ENCODE peak calls at places on chromosome 13, in nine cellular contexts. V is breast epithelium, F is A549, T is MM.1S, L is heart right ventricle, D is left ventricle myocardium inferior, J is PC-3, S is mesendoderm, Y is psoas muscle. E is an unnamed sample. For H3K4me1, the result is how much of the 10 kb centered on the place peaks cover.

GRCh38 chr13:113616991-113617749 is 32.6 kb downstream of the TFDP1 start:
- DNase-seq in V (no peak), F (no peak), T (no peak), L (no peak), D (no peak), J (no peak), S (peak), Y (no peak), E (no peak)

GRCh38 chr13:98838776-98839175 is 86.3 kb upstream of the SLC15A1 start:
- DNase-seq in V (no peak), F (no peak), T (no peak), L (no peak), D (no peak), J (no peak), S (no peak), Y (no peak), E (no peak)

GRCh38 chr13:71460179-71460578 is 406.8 kb downstream of the DACH1 start:
- DNase-seq in V (no peak), F (no peak), T (no peak), L (no peak), D (no peak), J (no peak), S (no peak), Y (no peak), E (no peak)

GRCh38 chr13:67118277-67118676 is 111.9 kb downstream of the PCDH9 start:
- DNase-seq in V (no peak), F (no peak), T (no peak), L (no peak), D (no peak), J (no peak), S (no peak), Y (no peak), E (no peak)

GRCh38 chr13:33606692-33607091 is 211.3 kb upstream of the RFC3 start:
- DNase-seq in V (no peak), F (no peak), T (no peak), L (no peak), D (no peak), J (no peak), S (peak), Y (no peak), E (no peak)

GRCh38 chr13:76440568-76440967 is 445.6 kb downstream of the KCTD12 start:
- DNase-seq in V (no peak), F (no peak), T (peak), L (no peak), D (no peak), J (no peak), S (no peak), Y (no peak), E (no peak)

GRCh38 chr13:83819611-83820010 is 62.7 kb downstream of the SLITRK1 start:
- DNase-seq in V (no peak), F (no peak), T (no peak), L (no peak), D (no peak), J (peak), S (no peak), Y (no peak), E (no peak)

GRCh38 chr13:32211788-32212187 is 103.4 kb downstream of the ZAR1L start:
- DNase-seq in V (no peak), F (no peak), T (no peak), L (no peak), D (no peak), J (no peak), S (peak), Y (no peak), E (no peak)

GRCh38 chr13:48311223-48311622 is 7.7 kb downstream of the RB1 start:
- DNase-seq in V (no peak), F (no peak), T (no peak), L (no peak), D (no peak), J (no peak), S (no peak), Y (no peak), E (no peak)

GRCh38 chr13:74290324-74290773 is 156.1 kb upstream of the KLF12 start:
- DNase-seq in V (peak), F (no peak), T (peak), L (peak), D (no peak), J (peak), S (peak), Y (no peak), E (no peak)

GRCh38 chr13:36630181-36630806 is 43.5 kb upstream of the SERTM1 start:
- DNase-seq in V (no peak), F (no peak), T (no peak), L (no peak), D (no peak), J (no peak), S (no peak), Y (no peak), E (no peak)

GRCh38 chr13:110368408-110368807 is 61.3 kb downstream of the COL4A2 start:
- DNase-seq in V (no peak), F (no peak), T (no peak), L (no peak), D (no peak), J (no peak), S (no peak), Y (no peak), E (no peak)

GRCh38 chr13:107964356-107964755 is 251.0 kb downstream of the LIG4 start:
- DNase-seq in V (no peak), F (no peak), T (no peak), L (no peak), D (no peak), J (no peak), S (no peak), Y (no peak), E (no peak)

GRCh38 chr13:43664700-43665191 is 122.0 kb downstream of the ENOX1 start:
- DNase-seq in V (no peak), F (no peak), T (peak), L (no peak), D (peak), J (peak), S (peak), Y (no peak), E (no peak)

GRCh38 chr13:31982540-31982939 is 49.0 kb upstream of the FRY start:
- DNase-seq in V (peak), F (peak), T (no peak), L (peak), D (peak), J (peak), S (no peak), Y (peak), E (peak)

GRCh38 chr13:73107970-73108369 is 49.2 kb downstream of the KLF5 start:
- DNase-seq in V (no peak), F (no peak), T (no peak), L (no peak), D (no peak), J (no peak), S (no peak), Y (no peak), E (no peak)

GRCh38 chr13:75061909-75062308 is 420.1 kb downstream of the TBC1D4 start:
- DNase-seq in V (no peak), F (no peak), T (no peak), L (no peak), D (no peak), J (no peak), S (no peak), Y (no peak), E (no peak)

GRCh38 chr13:64684685-64685431 is 2545.3 kb downstream of the PCDH9 start:
- DNase-seq in V (no peak), F (no peak), T (no peak), L (no peak), D (no peak), J (no peak), S (peak), Y (no peak), E (no peak)

GRCh38 chr13:79932556-79932955 is 408.4 kb downstream of the SPRY2 start:
- DNase-seq in V (no peak), F (no peak), T (no peak), L (no peak), D (no peak), J (peak), S (no peak), Y (no peak), E (no peak)

DNA sequence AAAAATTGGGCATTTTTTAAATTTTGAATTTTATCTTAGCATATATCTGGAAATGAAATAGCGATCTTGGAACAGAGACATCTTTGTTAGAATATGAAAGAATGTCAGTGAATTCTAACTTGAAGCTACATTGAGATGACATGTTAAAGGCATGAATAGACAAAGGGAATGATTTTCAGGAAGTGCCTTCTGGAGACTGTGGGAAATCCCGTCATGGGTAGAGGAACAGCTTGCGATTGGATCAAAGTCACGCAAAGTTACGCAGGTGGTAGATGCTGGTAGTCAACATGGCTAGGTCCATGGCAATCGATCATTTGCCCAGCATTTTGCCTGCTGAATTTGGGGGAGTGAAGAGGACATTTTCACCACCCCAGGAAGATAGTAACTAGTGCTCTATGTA is 43.5 kb downstream of the LRCH1 start:
- DNase-seq in V (no peak), F (no peak), T (no peak), L (no peak), D (no peak), J (no peak), S (no peak), Y (no peak), E (no peak)
- H3K4me1 ChIP-seq in V (under half), F (under half), T (under half), L (half or more), D (half or more), J (under half), S (under half), Y (under half), E (half or more)

GRCh38 chr13:51370116-51370515 is 30.6 kb downstream of the SERPINE3 start:
- DNase-seq in V (no peak), F (no peak), T (no peak), L (no peak), D (no peak), J (no peak), S (no peak), Y (no peak), E (no peak)

GRCh38 chr13:51370811-51371210 is 31.3 kb downstream of the SERPINE3 start:
- DNase-seq in V (no peak), F (no peak), T (no peak), L (no peak), D (no peak), J (no peak), S (no peak), Y (no peak), E (no peak)

GRCh38 chr13:51373451-51373850 is 34.0 kb downstream of the SERPINE3 start:
- DNase-seq in V (no peak), F (no peak), T (no peak), L (no peak), D (no peak), J (no peak), S (no peak), Y (no peak), E (no peak)

DNA sequence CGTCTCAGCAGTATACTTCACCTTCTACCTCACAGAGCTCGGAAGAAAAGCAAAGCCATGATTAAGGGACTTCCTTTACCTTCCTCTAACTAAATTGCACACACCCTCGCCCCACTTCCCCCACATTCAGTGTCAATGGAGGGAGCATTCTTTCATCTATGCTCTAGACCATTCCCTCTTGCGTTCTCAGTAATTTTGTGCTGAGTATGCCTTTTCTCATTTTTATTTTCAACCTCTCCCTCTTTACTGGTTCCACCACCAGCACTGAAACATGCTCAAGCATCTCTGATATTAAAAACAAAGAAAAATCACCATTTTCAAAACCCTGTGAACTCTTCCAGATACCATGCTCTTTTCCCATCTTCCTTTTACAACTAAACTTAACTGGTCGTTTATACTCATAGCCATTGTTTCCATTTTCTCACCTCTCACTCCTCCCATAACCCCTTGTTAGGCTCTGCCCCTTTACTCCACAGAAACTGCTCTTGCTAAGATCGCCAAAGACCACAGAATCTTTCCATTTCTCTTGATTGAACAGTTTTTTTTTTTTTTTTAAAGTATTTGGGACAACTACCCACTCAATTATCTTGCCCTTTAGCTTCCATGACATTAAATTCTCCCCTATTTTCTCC is 32.4 kb downstream of the SERPINE3 start:
- DNase-seq in V (no peak), F (no peak), T (no peak), L (no peak), D (no peak), J (no peak), S (no peak), Y (no peak), E (no peak)
- H3K4me3 ChIP-seq in V (no peak), F (no peak), T (no peak), L (no peak), D (no peak), J (no peak), S (no peak), Y (no peak), E (no peak)

DNA sequence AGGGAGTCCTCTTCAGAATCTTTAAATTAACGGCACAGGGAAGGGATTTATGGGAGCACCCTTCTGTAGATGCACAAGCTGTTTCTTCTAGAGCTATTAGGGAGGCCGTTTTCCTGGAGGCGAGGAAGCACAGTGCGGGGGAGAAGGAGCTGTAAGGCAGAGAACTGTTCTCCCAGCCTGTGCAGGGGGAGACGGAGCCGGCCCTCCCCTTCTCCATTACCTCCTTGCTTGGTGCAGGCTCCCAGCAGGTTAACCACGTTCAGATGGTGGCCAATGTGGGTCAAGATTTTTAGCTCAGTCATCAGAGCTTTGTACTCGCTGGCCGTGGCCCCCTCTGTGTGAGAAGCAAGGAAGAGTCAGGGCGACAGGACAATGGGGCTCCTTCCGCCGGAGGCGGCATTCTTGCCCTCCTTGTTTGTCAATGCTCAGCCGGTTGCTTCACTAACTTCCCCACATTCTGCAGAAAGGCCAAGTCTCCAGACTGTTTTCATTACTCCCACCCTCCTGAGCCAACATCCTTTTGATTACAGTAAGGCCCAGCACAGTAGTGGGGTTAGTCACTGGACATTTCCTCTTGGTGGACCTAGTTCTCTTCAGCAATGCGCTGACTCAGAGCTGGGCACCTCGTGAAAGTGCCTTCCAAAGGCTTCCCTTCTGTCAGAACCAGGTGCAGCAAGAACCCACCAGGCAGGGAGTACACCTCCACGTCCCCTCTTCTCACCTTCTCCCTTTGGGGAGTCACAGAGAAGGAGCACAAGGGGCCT is 165.4 kb downstream of the FLT1 start:
- DNase-seq in V (no peak), F (no peak), T (no peak), L (peak), D (no peak), J (peak), S (no peak), Y (no peak), E (peak)
- H3K27ac ChIP-seq in V (no peak), F (no peak), T (no peak), L (no peak), D (peak), J (no peak), S (no peak), Y (no peak), E (no peak)

GRCh38 chr13:20997301-20998061 is 63.9 kb downstream of the LATS2 start:
- DNase-seq in V (no peak), F (no peak), T (no peak), L (peak), D (peak), J (peak), S (peak), Y (peak), E (no peak)

GRCh38 chr13:20995245-20995829 is 66.0 kb downstream of the LATS2 start:
- DNase-seq in V (no peak), F (no peak), T (no peak), L (no peak), D (no peak), J (no peak), S (no peak), Y (no peak), E (no peak)

GRCh38 chr13:21001471-21001870 is 59.9 kb downstream of the LATS2 start:
- DNase-seq in V (no peak), F (no peak), T (no peak), L (no peak), D (no peak), J (no peak), S (no peak), Y (no peak), E (no peak)

GRCh38 chr13:21000647-21001046 is 60.7 kb downstream of the LATS2 start:
- DNase-seq in V (no peak), F (no peak), T (no peak), L (no peak), D (no peak), J (no peak), S (no peak), Y (no peak), E (no peak)

GRCh38 chr13:20998649-20999415 is 62.6 kb downstream of the LATS2 start:
- DNase-seq in V (no peak), F (no peak), T (no peak), L (no peak), D (no peak), J (no peak), S (no peak), Y (no peak), E (no peak)
- H3K4me1 ChIP-seq in V (under half), F (under half), T (under half), L (under half), D (under half), J (under half), S (under half), Y (under half), E (under half)

GRCh38 chr13:29935309-29935981 is 85.0 kb upstream of the UBL3 start:
- DNase-seq in V (no peak), F (no peak), T (no peak), L (no peak), D (no peak), J (no peak), S (no peak), Y (no peak), E (peak)

GRCh38 chr13:29937379-29937778 is 87.0 kb upstream of the UBL3 start:
- DNase-seq in V (no peak), F (no peak), T (no peak), L (no peak), D (no peak), J (no peak), S (no peak), Y (no peak), E (no peak)

GRCh38 chr13:29934531-29935308 is 84.3 kb upstream of the UBL3 start:
- DNase-seq in V (no peak), F (no peak), T (no peak), L (no peak), D (no peak), J (peak), S (no peak), Y (no peak), E (no peak)

GRCh38 chr13:29936961-29937360 is 86.5 kb upstream of the UBL3 start:
- DNase-seq in V (no peak), F (no peak), T (no peak), L (no peak), D (no peak), J (no peak), S (no peak), Y (no peak), E (no peak)

GRCh38 chr13:29936051-29936813 is 85.8 kb upstream of the UBL3 start:
- DNase-seq in V (no peak), F (no peak), T (no peak), L (no peak), D (no peak), J (no peak), S (no peak), Y (no peak), E (peak)
- H3K4me3 ChIP-seq in V (no peak), F (no peak), T (no peak), L (no peak), D (no peak), J (no peak), S (no peak), Y (no peak), E (peak)

DNA sequence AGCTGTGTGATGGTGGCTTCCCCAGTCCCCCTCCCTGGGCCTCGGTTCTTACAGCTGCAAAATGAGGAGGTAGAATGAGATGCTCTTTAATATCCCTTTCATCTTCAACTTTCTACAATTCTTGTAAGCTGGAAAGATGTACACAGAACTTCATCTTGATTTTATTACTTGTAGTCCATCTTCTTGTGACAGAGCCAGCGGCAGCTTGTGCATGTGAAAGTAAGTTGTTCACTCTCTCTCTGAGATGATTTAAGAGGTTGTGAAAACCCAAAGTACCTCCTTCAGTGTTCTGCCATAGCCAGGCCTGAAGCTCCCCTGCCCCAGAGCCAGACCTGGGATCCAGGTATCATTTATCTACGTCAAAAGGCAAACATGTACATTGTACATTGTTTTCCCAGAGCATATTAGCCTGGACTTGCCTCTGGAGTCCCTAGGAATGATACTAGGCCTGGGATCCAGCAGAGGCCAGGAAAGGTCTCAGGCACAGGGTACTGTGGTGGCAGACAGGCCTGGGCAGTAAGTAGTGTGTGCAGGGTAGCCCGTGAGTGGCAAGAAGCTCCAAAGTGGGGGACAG is 3.3 kb upstream of the UBE2L5 start:
- DNase-seq in V (no peak), F (no peak), T (no peak), L (no peak), D (no peak), J (no peak), S (no peak), Y (no peak), E (no peak)
- H3K27ac ChIP-seq in V (peak), F (no peak), T (no peak), L (no peak), D (no peak), J (no peak), S (no peak), Y (no peak), E (no peak)